ENCODE peak calls at places on chromosome 20, in five cellular contexts. E is nephron progenitor cell, C is RWPE2, Y is HL-60, V is WTC11. X is an unnamed sample.

GRCh38 chr20:36173451-36173933 is 19.0 kb downstream of the EPB41L1 start:
- DNase-seq in E (peak), C (peak), Y (peak), V (peak), X (no peak)

GRCh38 chr20:58850693-58851174 is at the start of gene GNAS-AS1:
- DNase-seq in E (peak), C (peak), Y (no peak), V (peak), X (peak)

GRCh38 chr20:33933469-33933909 is 60.2 kb upstream of the RALY start:
- DNase-seq in E (peak), C (no peak), Y (peak), V (peak), X (no peak)

GRCh38 chr20:39066464-39066863 is 104.3 kb downstream of the DHX35 start:
- DNase-seq in E (peak), C (no peak), Y (no peak), V (peak), X (peak)

GRCh38 chr20:38168791-38169589 is 3.9 kb upstream of the TGM2 start:
- DNase-seq in E (no peak), C (no peak), Y (no peak), V (no peak), X (no peak)

GRCh38 chr20:37526839-37527637 is 638 bp downstream of the BLCAP start:
- DNase-seq in E (no peak), C (peak), Y (no peak), V (no peak), X (no peak)

GRCh38 chr20:41989039-41989679 is 371.0 kb upstream of the CHD6 start:
- DNase-seq in E (no peak), C (no peak), Y (no peak), V (no peak), X (no peak)

GRCh38 chr20:61493798-61494305 is 241.8 kb downstream of the CDH4 start:
- DNase-seq in E (no peak), C (peak), Y (no peak), V (no peak), X (no peak)

GRCh38 chr20:49187330-49188100 is 619 bp downstream of the STAU1 start:
- DNase-seq in E (no peak), C (peak), Y (no peak), V (no peak), X (peak)

GRCh38 chr20:1841554-1842140 is 53.6 kb upstream of the SIRPA start:
- DNase-seq in E (no peak), C (no peak), Y (peak), V (no peak), X (no peak)

GRCh38 chr20:50506270-50506579 is 4.0 kb upstream of the PTPN1 start:
- DNase-seq in E (no peak), C (peak), Y (no peak), V (peak), X (no peak)
- TF ChIP-seq CTCF in E (no peak), C (peak), Y (no peak), V (no peak), X (peak)

GRCh38 chr20:10051185-10051584 is 16.4 kb downstream of the ANKEF1 start:
- DNase-seq in E (no peak), C (no peak), Y (no peak), V (no peak), X (no peak)

GRCh38 chr20:10047427-10047826 is 12.6 kb downstream of the ANKEF1 start:
- DNase-seq in E (peak), C (no peak), Y (no peak), V (peak), X (no peak)
- TF ChIP-seq CTCF in E (peak), C (peak), Y (no peak), V (peak), X (peak)

DNA sequence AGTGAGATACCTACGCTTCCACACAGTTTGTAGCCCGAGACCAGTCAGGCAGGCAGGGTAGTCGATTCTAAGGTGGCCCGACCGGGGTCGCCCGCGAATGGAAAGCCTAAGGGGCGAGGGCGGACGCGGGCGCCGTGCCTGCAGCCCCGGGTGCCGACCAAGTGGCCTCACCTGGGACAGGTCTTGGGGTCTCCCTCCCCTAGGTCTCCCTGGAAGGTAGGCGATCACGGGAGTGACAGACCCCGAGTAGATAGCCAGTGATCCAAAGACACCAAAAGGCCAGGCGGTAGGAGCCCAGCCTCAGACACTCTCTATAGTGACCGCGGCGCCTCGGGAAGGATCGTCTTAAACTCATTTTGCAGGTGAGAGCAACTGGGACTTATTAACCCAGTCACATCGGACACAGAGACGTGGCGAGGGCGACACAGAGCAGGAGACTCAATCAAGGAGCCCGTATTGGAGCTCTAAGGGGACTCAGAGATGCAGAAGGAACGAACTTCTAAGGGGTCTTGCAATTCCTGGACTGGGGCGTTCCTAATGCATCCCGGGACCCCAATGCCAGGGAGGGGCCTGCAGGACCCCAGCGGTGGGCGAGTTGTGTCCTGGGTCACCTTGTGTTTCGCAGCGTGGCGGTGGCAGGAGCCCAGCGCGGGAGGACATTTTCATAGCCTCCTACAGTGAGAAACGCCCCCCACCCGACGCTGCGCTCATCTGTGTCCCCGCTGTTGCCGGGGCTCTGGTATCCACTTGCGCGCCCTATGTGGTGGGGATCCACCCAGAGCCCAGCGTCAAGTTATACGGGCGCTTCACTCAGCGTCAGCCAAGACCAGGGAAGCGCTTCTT is 2.1 kb upstream of the VSX1 start:
- DNase-seq in E (peak), C (peak), Y (no peak), V (no peak), X (peak)
- TF ChIP-seq CTCF in E (peak), C (no peak), Y (no peak), V (no peak), X (peak)

GRCh38 chr20:3818155-3819151 is 1.9 kb upstream of the AP5S1 start:
- DNase-seq in E (peak), C (no peak), Y (peak), V (peak), X (peak)
- TF ChIP-seq CTCF in E (peak), C (peak), Y (peak), V (peak), X (peak)

DNA sequence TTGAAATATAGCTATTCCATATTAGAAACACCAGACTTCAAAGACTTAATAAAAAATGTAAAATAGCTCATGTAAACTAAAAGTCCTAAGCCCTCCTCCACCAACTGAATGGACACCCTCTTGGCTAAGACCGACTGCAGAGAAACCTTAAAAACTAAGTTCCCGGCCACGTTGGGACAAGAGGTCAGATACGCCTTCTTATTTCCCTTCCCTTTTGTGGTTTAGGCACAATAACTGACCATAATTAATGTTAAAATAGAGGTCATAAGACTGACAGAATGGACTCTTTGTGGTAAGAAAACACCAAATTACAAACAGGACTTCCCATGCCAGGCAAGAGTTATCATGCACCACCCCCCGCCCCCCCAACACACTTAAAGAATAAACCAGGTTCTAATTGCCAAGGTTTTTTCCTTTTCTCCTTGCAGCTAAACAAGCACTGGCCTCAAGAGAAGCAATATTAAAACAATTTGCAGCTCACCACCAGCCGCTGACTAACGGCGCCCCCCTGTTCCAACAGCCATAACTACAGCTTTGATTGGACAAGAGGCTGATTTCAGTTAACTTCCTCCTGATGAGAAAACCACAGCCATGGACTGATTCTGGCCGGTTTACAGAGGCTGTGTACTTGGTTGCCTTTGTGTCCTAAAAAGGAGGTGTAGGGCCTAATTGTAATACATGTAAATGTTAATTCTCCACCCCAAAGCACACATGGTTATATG is 10.7 kb upstream of the LAMP5 start:
- DNase-seq in E (no peak), C (no peak), Y (no peak), V (peak), X (no peak)
- TF ChIP-seq CTCF in E (no peak), C (peak), Y (no peak), V (no peak), X (no peak)

GRCh38 chr20:4569092-4569491 is 152.6 kb upstream of the PRND start:
- DNase-seq in E (peak), C (no peak), Y (no peak), V (peak), X (no peak)
- TF ChIP-seq CTCF in E (peak), C (no peak), Y (no peak), V (no peak), X (peak)

DNA sequence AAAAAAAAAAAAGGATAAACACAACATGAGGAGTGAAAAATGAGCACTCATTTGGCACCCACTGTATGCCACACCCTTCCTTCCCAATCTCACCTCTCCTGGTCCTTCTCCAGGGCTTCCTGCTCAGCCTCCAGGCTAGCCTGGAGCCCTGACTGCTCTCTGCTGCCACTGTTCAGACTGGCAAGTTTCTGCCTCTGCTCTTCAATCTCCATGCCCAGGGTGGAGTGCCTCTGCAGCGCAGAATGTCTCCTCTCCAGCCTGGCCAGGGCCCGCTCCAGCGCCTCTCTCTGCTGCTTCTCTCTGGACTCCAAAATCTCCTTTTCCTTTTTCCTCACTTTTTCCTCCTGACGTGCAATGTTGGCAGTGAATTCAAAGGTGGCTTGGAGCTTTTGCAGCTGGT is 194.5 kb downstream of the KIF16B start:
- DNase-seq in E (no peak), C (no peak), Y (no peak), V (no peak), X (no peak)
- TF ChIP-seq CTCF in E (no peak), C (no peak), Y (no peak), V (no peak), X (no peak)

DNA sequence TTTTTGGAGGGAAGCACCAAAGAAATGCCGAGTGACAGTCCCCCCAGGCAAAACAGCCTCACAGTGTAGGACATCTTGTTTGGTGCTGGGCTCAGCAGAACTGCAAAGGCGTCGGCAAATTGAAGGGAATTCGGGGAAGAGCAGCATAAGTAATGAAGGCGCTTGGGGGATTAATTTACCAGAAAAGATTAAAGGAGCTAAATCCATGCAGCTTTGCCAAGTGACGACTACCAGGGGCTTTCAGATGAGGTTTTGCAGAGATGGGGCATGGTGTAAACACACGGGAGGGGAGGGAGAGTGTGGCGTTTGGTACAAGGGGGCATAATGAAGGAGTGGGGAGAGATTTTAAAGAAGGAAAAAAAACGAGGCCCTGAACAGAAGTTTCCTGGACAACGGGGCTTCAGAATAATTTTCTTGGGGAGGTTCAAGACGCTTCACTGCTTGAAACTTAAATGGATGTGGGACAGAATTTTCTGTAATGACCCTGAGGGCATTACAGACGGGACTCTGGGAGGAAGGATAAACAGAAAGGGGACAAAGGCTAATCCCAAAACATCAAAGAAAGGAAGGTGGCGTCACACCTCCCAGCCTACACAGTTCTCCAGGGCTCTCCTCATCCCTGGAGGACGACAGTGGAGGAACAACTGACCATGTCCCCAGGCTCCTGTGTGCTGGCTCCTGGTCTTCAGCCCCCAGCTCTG is 45.4 kb upstream of the CDH22 start:
- DNase-seq in E (no peak), C (no peak), Y (no peak), V (no peak), X (no peak)
- TF ChIP-seq CTCF in E (no peak), C (no peak), Y (no peak), V (no peak), X (no peak)

X was measured in progenitor cell of endocrine pancreas.